ENCODE peak calls at places on chromosomes 3 and 15, in eight cellular contexts. U is sciatic nerve, Q is non-pigmented ciliary epithelial cell, K is H54, M is putamen, B is T-cell, J is NCI-H1417, D is foreskin keratinocyte. X is an unnamed sample.
A peak's percentile ranks its signal among the peaks of the same experiment; 100 is the strongest.

GRCh38 chr3:3734881-3735280 is 64.3 kb upstream of the LRRN1 start:
- DNase-seq in D (no peak), B (no peak), Q (no peak), K (no peak), J (peak; percentile 70), U (no peak), M (no peak), X (no peak)

GRCh38 chr3:53079147-53079546 is 33.3 kb upstream of the SFMBT1 start:
- DNase-seq in M (no peak), Q (no peak), U (peak; percentile 31), K (no peak), J (no peak), D (no peak), B (no peak), X (no peak)

GRCh38 chr3:178174201-178174880 is 361.9 kb upstream of the KCNMB2 start:
- DNase-seq in Q (no peak), U (no peak), K (no peak), D (no peak), B (no peak), J (no peak), M (no peak), X (no peak)

GRCh38 chr3:65521032-65521431 is 517.7 kb downstream of the MAGI1 start:
- DNase-seq in Q (no peak), M (no peak), U (no peak), D (no peak), K (no peak), J (no peak), B (no peak), X (no peak)

GRCh38 chr15:39747326-39747725 is 35.3 kb downstream of the FSIP1 start:
- DNase-seq in B (no peak), K (no peak), J (no peak), M (no peak), Q (peak; percentile 62), D (peak; percentile 20), U (no peak), X (no peak)

GRCh38 chr3:108391917-108392585 is 95.7 kb downstream of the HHLA2 start:
- DNase-seq in Q (no peak), D (no peak), J (no peak), U (no peak), K (no peak), M (no peak), B (no peak), X (no peak)

GRCh38 chr3:33624756-33625155 is 93.3 kb downstream of the CLASP2 start:
- DNase-seq in B (no peak), K (no peak), Q (no peak), J (no peak), U (no peak), M (no peak), D (no peak), X (no peak)

GRCh38 chr15:29312387-29312786 is 42.8 kb upstream of the NSMCE3 start:
- DNase-seq in M (no peak), J (no peak), B (no peak), D (no peak), U (no peak), Q (peak; percentile 71), K (no peak), X (no peak)

GRCh38 chr3:126421573-126422119 is 26.9 kb downstream of the CFAP100 start:
- DNase-seq in K (no peak), M (no peak), U (peak; percentile 40), J (no peak), D (no peak), B (no peak), Q (no peak), X (no peak)

GRCh38 chr3:71917540-71917939 is 132.6 kb upstream of the PROK2 start:
- DNase-seq in Q (no peak), J (no peak), U (no peak), M (no peak), D (no peak), B (no peak), K (no peak), X (no peak)

GRCh38 chr15:47505712-47506542 is 211.4 kb upstream of the SEMA6D start:
- DNase-seq in Q (no peak), M (peak; percentile 75), B (no peak), J (peak; percentile 61), K (no peak), D (no peak), U (no peak), X (no peak)

GRCh38 chr15:98853593-98854420 is 153.8 kb downstream of the PGPEP1L start:
- DNase-seq in Q (no peak), M (peak; percentile 21), D (no peak), K (no peak), B (no peak), U (no peak), J (no peak), X (no peak)

GRCh38 chr3:68447885-68448284 is 484.5 kb downstream of the TAFA4 start:
- DNase-seq in M (no peak), Q (no peak), B (no peak), K (no peak), J (no peak), D (no peak), U (no peak), X (no peak)

GRCh38 chr15:43121863-43122262 is 11.5 kb upstream of the TMEM62 start:
- DNase-seq in M (no peak), Q (no peak), U (no peak), B (no peak), D (no peak), J (no peak), K (no peak), X (no peak)

GRCh38 chr15:62928996-62929350 is 113.6 kb upstream of the TPM1 start:
- DNase-seq in Q (peak; percentile 88), D (peak; percentile 83), M (no peak), J (no peak), K (no peak), U (no peak), B (no peak), X (peak; percentile 43)

GRCh38 chr3:71541313-71541712 is 42.2 kb downstream of the FOXP1 start:
- DNase-seq in Q (no peak), M (no peak), J (peak; percentile 32), B (no peak), K (no peak), U (no peak), D (no peak), X (no peak)